ENCODE peak calls at places on chromosomes 5 and 9, in nine cellular contexts. O, K, N, P, Q, E, S, G and I are unnamed samples.

GRCh38 chr5:58066557-58066956 is 393.3 kb downstream of the PLK2 start:
- DNase-seq in G (peak), N (no peak), S (no peak), K (no peak), Q (no peak), O (no peak), E (no peak), P (no peak), I (no peak)

GRCh38 chr9:86783884-86784283 is 163.4 kb downstream of the GAS1 start:
- DNase-seq in E (no peak), K (no peak), G (no peak), P (no peak), N (peak), O (no peak), S (no peak), Q (peak), I (peak)

GRCh38 chr9:132210472-132211145 is 48.8 kb downstream of the NTNG2 start:
- DNase-seq in P (no peak), N (no peak), G (no peak), E (no peak), S (no peak), Q (no peak), O (no peak), K (peak), I (no peak)

GRCh38 chr9:69149321-69149807 is 24.7 kb upstream of the TJP2 start:
- DNase-seq in S (no peak), G (no peak), N (peak), E (peak), K (no peak), Q (peak), P (no peak), O (no peak), I (no peak)

GRCh38 chr9:84271887-84272556 is 68.5 kb downstream of the SLC28A3 start:
- DNase-seq in P (no peak), E (peak), K (no peak), N (peak), G (no peak), Q (no peak), O (no peak), S (no peak), I (no peak)

GRCh38 chr9:84808416-84808815 is 138.9 kb downstream of the NTRK2 start:
- DNase-seq in Q (no peak), N (no peak), E (no peak), K (no peak), O (no peak), G (no peak), P (no peak), S (no peak), I (no peak)

GRCh38 chr9:107782381-107782780 is 292.8 kb upstream of the KLF4 start:
- DNase-seq in E (no peak), N (peak), Q (peak), P (no peak), K (no peak), G (no peak), O (no peak), S (no peak), I (peak)

GRCh38 chr5:149228610-149229297 is 42.9 kb upstream of the AFAP1L1 start:
- DNase-seq in G (no peak), K (peak), Q (peak), S (no peak), O (no peak), E (peak), N (peak), P (no peak), I (peak)

GRCh38 chr9:127336708-127337352 is 60.1 kb upstream of the SLC2A8 start:
- DNase-seq in N (peak), O (no peak), K (peak), G (no peak), P (peak), S (no peak), Q (peak), E (peak), I (peak)